ENCODE peak calls at places on chromosomes 13 and 19, in nine cellular contexts. F is IMR-90; A is adipocyte; M is right cardiac atrium; Y is naive thymus-derived CD4-positive, alpha-beta T cell; L is neural progenitor cell; W is CD8-positive, alpha-beta memory T cell; R is small intestine; O is adrenal gland. S is an unnamed sample. For H3K4me1 and H3K9me3, the result is how much of the 10 kb centered on the place peaks cover.

GRCh38 chr13:50685491-50685890 is 158.0 kb downstream of the DLEU7 start:
- DNase-seq in O (peak), M (peak), W (no peak), F (no peak), Y (no peak), A (peak), R (peak), L (peak), S (peak)

GRCh38 chr19:19488041-19488874 is 27.1 kb downstream of the TSSK6 start:
- DNase-seq in Y (no peak), R (peak), A (no peak), F (no peak), M (no peak), W (peak), O (peak), L (peak), S (peak)

GRCh38 chr19:51318687-51319675 is 7.5 kb downstream of the IGLON5 start:
- DNase-seq in M (no peak), L (peak), O (no peak), F (no peak), W (no peak), A (no peak), R (no peak), Y (no peak), S (no peak)

GRCh38 chr13:104869501-104869900 is 1666.0 kb downstream of the EFNB2 start:
- DNase-seq in W (no peak), R (no peak), F (no peak), O (no peak), L (no peak), Y (no peak), A (peak), M (no peak), S (no peak)

GRCh38 chr19:18470153-18470552 is 32.2 kb upstream of the ISYNA1 start:
- DNase-seq in W (no peak), O (no peak), L (peak), Y (no peak), R (no peak), F (no peak), A (peak), M (no peak), S (no peak)

GRCh38 chr13:51148952-51149573 is 38.0 kb upstream of the C13orf42 start:
- DNase-seq in L (peak), R (peak), A (peak), Y (no peak), O (peak), M (no peak), F (peak), W (no peak), S (peak)

GRCh38 chr19:48770223-48770622 is 14.9 kb downstream of the FGF21 start:
- DNase-seq in L (no peak), W (no peak), O (no peak), F (no peak), Y (no peak), M (no peak), A (peak), R (no peak), S (no peak)

GRCh38 chr13:51821666-51822065 is 17.7 kb upstream of the DHRS12 start:
- DNase-seq in A (no peak), F (no peak), W (peak), M (no peak), Y (peak), O (no peak), L (no peak), R (no peak), S (no peak)

GRCh38 chr19:19643158-19644053 is at the start of gene GMIP:
- DNase-seq in F (peak), Y (peak), R (peak), M (peak), L (peak), W (peak), O (peak), A (peak), S (peak)

GRCh38 chr19:56273563-56274117 is 1.1 kb downstream of the EDDM13 start:
- DNase-seq in A (no peak), Y (no peak), W (no peak), F (peak), M (no peak), R (no peak), L (no peak), O (no peak), S (no peak)

DNA sequence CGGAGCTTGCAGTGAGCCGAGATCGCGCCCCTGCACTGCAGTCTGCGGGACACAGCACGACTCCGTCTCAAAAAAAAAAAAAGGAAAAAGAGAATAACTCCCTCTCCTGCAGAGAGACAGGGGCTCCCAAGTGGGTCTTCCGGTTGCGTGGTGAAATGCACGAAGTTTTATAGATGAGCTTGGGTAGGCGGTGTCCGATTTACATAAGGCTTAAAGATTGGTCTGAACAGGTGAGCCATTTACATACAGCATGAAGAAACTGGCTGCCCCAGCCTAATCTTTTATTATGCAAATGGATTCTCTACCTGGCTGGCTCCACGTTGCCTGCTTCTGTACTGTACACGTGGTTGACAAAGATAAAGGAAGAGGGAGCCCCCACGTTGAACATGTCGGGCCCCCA is 19.5 kb downstream of the ADGRE2 start:
- DNase-seq in F (no peak), W (no peak), L (peak), R (peak), Y (no peak), O (no peak), A (no peak), M (no peak), S (no peak)
- H3K4me3 ChIP-seq in F (no peak), W (no peak), L (peak), R (no peak), Y (no peak), O (no peak), A (no peak), M (no peak), S (no peak)

GRCh38 chr19:6737873-6738725 is 719 bp upstream of the GPR108 start:
- DNase-seq in Y (peak), A (peak), F (peak), O (peak), L (peak), W (peak), M (peak), R (peak), S (peak)
- H3K4me1 ChIP-seq in Y (under half), A (under half), F (under half), O (under half), L (under half), W (under half), M (under half), R (under half), S (under half)

GRCh38 chr19:40025938-40026596 is 29.2 kb downstream of the ZNF546 start:
- DNase-seq in R (no peak), O (no peak), F (no peak), A (no peak), L (no peak), M (no peak), Y (no peak), W (no peak), S (no peak)
- H3K9me3 ChIP-seq in R (under half), O (half or more), F (half or more), A (half or more), L (under half), M (under half), Y (half or more), W (half or more), S (half or more)

GRCh38 chr13:49610176-49610575 is 18.1 kb upstream of the ARL11 start:
- DNase-seq in R (no peak), M (no peak), O (no peak), Y (no peak), W (no peak), A (no peak), F (no peak), L (no peak), S (no peak)
- H3K4me3 ChIP-seq in R (no peak), M (no peak), O (no peak), Y (no peak), W (no peak), A (no peak), F (no peak), L (no peak), S (no peak)

GRCh38 chr13:80215368-80215767 is 125.6 kb downstream of the SPRY2 start:
- DNase-seq in A (peak), L (no peak), F (peak), O (no peak), W (no peak), M (no peak), Y (no peak), R (no peak), S (no peak)
- H3K4me1 ChIP-seq in A (under half), L (under half), F (under half), O (under half), W (under half), M (under half), Y (under half), R (under half), S (under half)

GRCh38 chr19:52335768-52336116 is 301 bp upstream of the ZNF610 start:
- DNase-seq in Y (no peak), W (no peak), R (no peak), L (no peak), O (no peak), F (no peak), M (no peak), A (no peak), S (no peak)

GRCh38 chr19:52336976-52337375 is 933 bp downstream of the ZNF610 start:
- DNase-seq in O (no peak), Y (no peak), R (no peak), A (peak), M (no peak), F (peak), L (peak), W (no peak), S (no peak)

GRCh38 chr19:52331757-52332156 is 4.3 kb upstream of the ZNF610 start:
- DNase-seq in O (no peak), R (no peak), Y (no peak), F (no peak), W (no peak), L (no peak), M (no peak), A (no peak), S (no peak)

DNA sequence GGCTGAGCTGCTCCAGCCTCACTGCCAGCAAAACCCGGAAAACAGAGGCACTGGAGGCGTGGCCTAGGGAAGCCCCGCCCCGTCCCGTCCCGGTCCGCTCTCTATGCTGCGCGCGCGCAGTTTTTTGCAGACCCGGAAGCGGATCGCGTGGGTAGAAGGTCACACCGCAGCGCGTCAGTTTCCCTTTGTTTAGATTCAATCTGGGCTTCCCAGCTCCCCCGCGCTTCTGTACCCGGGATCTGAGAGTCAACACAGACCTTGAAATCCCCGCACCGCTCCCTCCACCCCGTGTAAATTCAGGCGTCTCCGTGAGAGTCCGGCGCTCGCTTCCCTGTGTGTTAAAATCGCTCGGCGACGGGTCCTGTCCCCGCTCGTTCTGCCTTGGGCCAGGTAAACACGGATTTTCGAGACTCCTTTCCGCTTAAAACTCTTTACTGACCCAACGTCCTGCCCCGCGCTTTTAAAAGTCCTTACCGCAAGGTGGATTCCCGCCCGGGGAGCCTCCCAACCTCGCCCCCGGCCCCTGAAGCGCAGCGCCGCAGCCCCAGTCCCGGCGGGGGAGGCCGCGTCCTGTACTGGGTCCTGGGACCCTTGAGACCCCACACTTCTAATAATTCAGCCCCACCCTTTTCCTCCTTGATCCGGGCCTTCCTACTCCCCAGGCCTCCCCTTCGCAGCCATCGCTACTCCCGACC is at the start of gene ZNF610:
- DNase-seq in M (peak), Y (peak), O (peak), L (peak), F (peak), W (peak), A (peak), R (peak), S (peak)
- H3K9me3 ChIP-seq in M (under half), Y (under half), O (under half), L (under half), F (under half), W (under half), A (under half), R (under half), S (under half)

GRCh38 chr13:44432595-44432994 is 59.0 kb downstream of the SERP2 start:
- DNase-seq in W (no peak), M (no peak), L (no peak), A (no peak), Y (no peak), F (peak), O (no peak), R (no peak), S (no peak)
- H3K4me3 ChIP-seq in W (no peak), M (no peak), L (no peak), A (no peak), Y (no peak), F (no peak), O (no peak), R (no peak), S (no peak)

GRCh38 chr19:2170987-2171348 is 7.2 kb downstream of the DOT1L start:
- DNase-seq in A (no peak), L (no peak), M (no peak), Y (no peak), O (no peak), F (no peak), W (no peak), R (no peak), S (no peak)
- H3K4me1 ChIP-seq in A (half or more), L (under half), M (under half), Y (under half), O (half or more), F (under half), W (under half), R (under half), S (half or more)

GRCh38 chr19:21256722-21257121 is 72.5 kb downstream of the ZNF708 start:
- DNase-seq in A (peak), W (no peak), M (no peak), O (peak), F (peak), L (peak), R (no peak), Y (no peak), S (no peak)
- H3K9me3 ChIP-seq in A (under half), W (under half), M (under half), O (under half), F (under half), L (under half), R (under half), Y (under half), S (under half)